ENCODE peak calls at places on chromosome 2, in ten cellular contexts. F, M, W, V, D, Q, R, T, I and C are unnamed samples.

GRCh38 chr2:10792660-10793400 is 19.8 kb downstream of the PDIA6 start:
- DNase-seq in F (no peak), M (no peak), W (peak), V (no peak), D (no peak), Q (peak), R (no peak), T (no peak), I (no peak), C (no peak)

GRCh38 chr2:66426250-66427064 is 8.5 kb upstream of the MEIS1 start:
- DNase-seq in F (peak), M (no peak), W (peak), V (no peak), D (no peak), Q (no peak), R (no peak), T (no peak), I (no peak), C (no peak)

GRCh38 chr2:100606740-100607343 is 44.0 kb downstream of the PDCL3 start:
- DNase-seq in F (no peak), M (peak), W (no peak), V (peak), D (no peak), Q (no peak), R (peak), T (no peak), I (peak), C (no peak)

GRCh38 chr2:159637988-159638501 is 21.7 kb upstream of the BAZ2B start:
- DNase-seq in F (no peak), M (peak), W (no peak), V (no peak), D (no peak), Q (no peak), R (peak), T (peak), I (no peak), C (no peak)

GRCh38 chr2:223416826-223417610 is 185.1 kb downstream of the SCG2 start:
- DNase-seq in F (no peak), M (peak), W (no peak), V (no peak), D (no peak), Q (no peak), R (no peak), T (no peak), I (no peak), C (no peak)

GRCh38 chr2:27303093-27304025 is 4.9 kb downstream of the UCN start:
- DNase-seq in F (no peak), M (peak), W (peak), V (peak), D (no peak), Q (peak), R (peak), T (peak), I (no peak), C (no peak)

GRCh38 chr2:106117882-106118684 is 76.0 kb downstream of the UXS1 start:
- DNase-seq in F (no peak), M (no peak), W (no peak), V (no peak), D (no peak), Q (no peak), R (no peak), T (no peak), I (no peak), C (peak)

GRCh38 chr2:96842600-96842999 is 1.2 kb downstream of the ANKRD23 start:
- DNase-seq in F (no peak), M (no peak), W (no peak), V (no peak), D (no peak), Q (no peak), R (no peak), T (no peak), I (no peak), C (no peak)

GRCh38 chr2:34475141-34475540 is 876.0 kb upstream of the FAM98A start:
- DNase-seq in F (no peak), M (no peak), W (no peak), V (no peak), D (no peak), Q (no peak), R (no peak), T (no peak), I (no peak), C (no peak)

GRCh38 chr2:225740086-225740485 is 340.6 kb downstream of the NYAP2 start:
- DNase-seq in F (no peak), M (peak), W (no peak), V (no peak), D (no peak), Q (no peak), R (no peak), T (no peak), I (no peak), C (no peak)

GRCh38 chr2:15715596-15715995 is 123.9 kb downstream of the DDX1 start:
- DNase-seq in F (no peak), M (no peak), W (no peak), V (no peak), D (no peak), Q (no peak), R (no peak), T (no peak), I (no peak), C (no peak)

GRCh38 chr2:69358914-69359313 is 28.1 kb downstream of the GFPT1 start:
- DNase-seq in F (no peak), M (no peak), W (no peak), V (no peak), D (no peak), Q (no peak), R (no peak), T (no peak), I (no peak), C (no peak)

GRCh38 chr2:69356471-69356870 is 30.6 kb downstream of the GFPT1 start:
- DNase-seq in F (no peak), M (no peak), W (no peak), V (no peak), D (no peak), Q (no peak), R (no peak), T (no peak), I (no peak), C (no peak)

DNA sequence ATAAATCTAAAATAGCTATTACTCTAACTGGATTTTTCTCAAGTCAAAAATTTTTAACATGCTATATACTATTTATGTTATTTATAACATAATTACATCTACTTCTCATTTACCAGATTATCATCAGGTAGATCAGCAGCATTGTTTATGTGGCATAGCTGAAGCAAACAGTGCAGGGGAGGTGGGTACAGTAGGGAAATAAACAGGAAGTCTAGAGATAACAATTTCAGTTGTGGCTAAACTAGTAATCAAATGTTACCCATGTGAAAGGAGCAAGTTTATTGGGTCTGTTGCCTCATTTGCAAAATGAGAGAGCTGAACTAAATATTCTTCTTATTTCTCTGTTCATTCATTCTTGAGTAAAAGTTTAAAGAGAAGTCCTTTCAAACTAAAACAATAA is 27.7 kb downstream of the GFPT1 start:
- DNase-seq in F (no peak), M (no peak), W (no peak), V (no peak), D (no peak), Q (no peak), R (no peak), T (no peak), I (no peak), C (no peak)
- H3K4me3 ChIP-seq in F (no peak), M (no peak), W (no peak), V (no peak), D (no peak), Q (no peak), R (no peak), T (no peak), I (no peak), C (no peak)

GRCh38 chr2:44922776-44923175 is 18.7 kb upstream of the SIX3 start:
- DNase-seq in F (no peak), M (no peak), W (no peak), V (no peak), D (no peak), Q (no peak), R (no peak), T (no peak), I (no peak), C (no peak)

GRCh38 chr2:44916291-44916690 is 25.2 kb upstream of the SIX3 start:
- DNase-seq in F (no peak), M (no peak), W (no peak), V (no peak), D (no peak), Q (no peak), R (no peak), T (no peak), I (no peak), C (no peak)

GRCh38 chr2:44925561-44926087 is 15.9 kb upstream of the SIX3 start:
- DNase-seq in F (no peak), M (no peak), W (no peak), V (no peak), D (no peak), Q (no peak), R (no peak), T (no peak), I (no peak), C (no peak)

GRCh38 chr2:44918095-44918775 is 23.3 kb upstream of the SIX3 start:
- DNase-seq in F (no peak), M (no peak), W (no peak), V (peak), D (no peak), Q (no peak), R (no peak), T (no peak), I (no peak), C (no peak)

GRCh38 chr2:44920751-44921150 is 20.8 kb upstream of the SIX3 start:
- DNase-seq in F (no peak), M (no peak), W (no peak), V (no peak), D (no peak), Q (peak), R (no peak), T (no peak), I (no peak), C (no peak)
- TF ChIP-seq CTCF in F (no peak), M (peak), W (no peak), V (no peak), D (no peak), Q (peak), R (peak), T (no peak), I (no peak), C (no peak)

GRCh38 chr2:209390839-209391238 is 33.0 kb upstream of the MAP2 start:
- DNase-seq in F (no peak), M (no peak), W (no peak), V (no peak), D (no peak), Q (no peak), R (no peak), T (no peak), I (no peak), C (no peak)

GRCh38 chr2:209388416-209389037 is 35.3 kb upstream of the MAP2 start:
- DNase-seq in F (no peak), M (no peak), W (no peak), V (no peak), D (no peak), Q (no peak), R (no peak), T (no peak), I (no peak), C (no peak)

GRCh38 chr2:209389124-209389523 is 34.7 kb upstream of the MAP2 start:
- DNase-seq in F (no peak), M (no peak), W (no peak), V (no peak), D (no peak), Q (no peak), R (no peak), T (no peak), I (no peak), C (no peak)

GRCh38 chr2:209383212-209383611 is 40.6 kb upstream of the MAP2 start:
- DNase-seq in F (no peak), M (peak), W (no peak), V (peak), D (no peak), Q (no peak), R (peak), T (no peak), I (no peak), C (no peak)

GRCh38 chr2:209387389-209387788 is 36.5 kb upstream of the MAP2 start:
- DNase-seq in F (peak), M (no peak), W (peak), V (no peak), D (no peak), Q (no peak), R (no peak), T (no peak), I (no peak), C (no peak)
- H3K4me3 ChIP-seq in F (no peak), M (no peak), W (no peak), V (no peak), D (no peak), Q (no peak), R (no peak), T (no peak), I (no peak), C (no peak)

DNA sequence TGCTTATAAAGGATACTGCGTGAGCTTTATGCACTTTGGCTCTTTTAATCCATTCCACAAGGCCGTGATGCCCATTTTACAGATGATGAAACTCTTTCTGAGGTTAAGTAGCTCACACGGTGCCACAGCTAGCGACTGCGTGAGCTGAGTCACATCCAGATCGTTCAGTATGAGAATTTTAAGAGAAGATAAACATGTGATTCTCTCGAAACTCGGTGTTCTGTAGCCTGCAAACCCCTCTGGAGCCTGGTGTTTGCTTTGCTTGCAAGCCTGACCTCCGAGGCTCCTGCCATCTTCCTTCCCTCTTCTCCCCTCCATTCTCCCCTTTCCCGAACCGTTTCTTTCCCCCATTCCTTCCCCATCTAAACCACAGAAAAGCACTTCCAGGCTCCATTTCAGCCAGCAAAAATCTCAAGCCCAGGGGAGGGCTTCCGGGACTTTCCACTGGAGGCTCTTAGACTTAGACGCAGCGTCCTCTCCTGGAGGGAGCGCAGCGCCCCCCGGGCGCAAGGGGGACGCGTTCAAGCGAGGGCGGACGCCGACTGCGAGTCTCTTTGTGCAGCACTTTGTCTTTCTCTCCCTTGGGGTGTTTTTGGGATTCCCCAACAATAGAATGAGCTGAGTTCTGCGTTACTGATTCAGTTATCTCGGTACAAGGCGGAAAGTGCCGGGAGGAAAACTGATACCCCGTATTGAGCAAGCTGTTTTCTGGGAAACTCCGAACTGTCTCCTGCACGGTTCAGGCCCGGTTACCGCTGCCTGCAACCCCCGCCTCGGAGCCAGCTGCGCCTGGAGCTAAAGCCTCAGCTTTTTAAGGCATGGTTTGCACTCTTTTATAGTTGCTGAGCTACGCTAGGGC is 38.0 kb downstream of the CYP1B1 start:
- DNase-seq in F (no peak), M (peak), W (no peak), V (peak), D (no peak), Q (no peak), R (peak), T (peak), I (no peak), C (no peak)
- TF ChIP-seq CTCF in F (peak), M (peak), W (peak), V (peak), D (no peak), Q (no peak), R (peak), T (peak), I (no peak), C (no peak)

DNA sequence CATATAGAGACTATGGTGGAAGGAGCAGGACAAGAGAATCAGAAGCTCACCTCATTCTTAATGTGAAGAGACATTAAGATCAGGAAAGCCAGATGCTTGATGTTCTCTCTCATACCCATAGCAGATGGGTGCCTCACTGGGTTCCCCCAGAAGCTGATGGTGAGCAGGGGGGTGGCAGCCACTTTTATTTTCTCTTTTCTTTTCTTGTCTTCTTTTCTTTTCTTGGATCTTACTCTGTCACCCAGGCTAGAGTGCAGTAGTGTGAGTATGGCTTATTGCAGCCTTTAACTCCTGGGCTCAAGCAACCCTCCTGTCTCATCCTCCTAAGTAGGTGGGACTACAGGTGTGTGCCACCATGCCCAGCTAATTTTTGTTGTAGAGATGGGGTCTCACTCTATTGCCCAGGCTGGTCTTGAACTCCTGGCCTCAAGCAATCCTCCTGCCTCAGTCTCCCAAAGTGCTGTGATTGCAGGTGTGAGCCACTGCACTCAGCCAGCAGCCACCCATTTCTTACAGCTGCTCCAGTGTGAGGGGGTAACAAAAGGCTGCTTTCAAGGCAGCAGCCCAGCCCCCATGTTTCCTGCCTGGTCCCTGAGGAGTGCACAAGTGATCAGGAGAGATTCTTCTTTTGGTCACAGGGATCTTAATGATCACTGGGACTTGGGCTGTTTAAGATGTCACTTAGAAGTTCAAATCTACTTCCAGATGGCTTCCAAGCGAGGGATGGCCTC is 15.1 kb upstream of the CXCR4 start:
- DNase-seq in F (no peak), M (no peak), W (no peak), V (no peak), D (no peak), Q (no peak), R (no peak), T (no peak), I (no peak), C (peak)
- H3K4me3 ChIP-seq in F (no peak), M (no peak), W (no peak), V (no peak), D (no peak), Q (no peak), R (no peak), T (no peak), I (peak), C (no peak)

DNA sequence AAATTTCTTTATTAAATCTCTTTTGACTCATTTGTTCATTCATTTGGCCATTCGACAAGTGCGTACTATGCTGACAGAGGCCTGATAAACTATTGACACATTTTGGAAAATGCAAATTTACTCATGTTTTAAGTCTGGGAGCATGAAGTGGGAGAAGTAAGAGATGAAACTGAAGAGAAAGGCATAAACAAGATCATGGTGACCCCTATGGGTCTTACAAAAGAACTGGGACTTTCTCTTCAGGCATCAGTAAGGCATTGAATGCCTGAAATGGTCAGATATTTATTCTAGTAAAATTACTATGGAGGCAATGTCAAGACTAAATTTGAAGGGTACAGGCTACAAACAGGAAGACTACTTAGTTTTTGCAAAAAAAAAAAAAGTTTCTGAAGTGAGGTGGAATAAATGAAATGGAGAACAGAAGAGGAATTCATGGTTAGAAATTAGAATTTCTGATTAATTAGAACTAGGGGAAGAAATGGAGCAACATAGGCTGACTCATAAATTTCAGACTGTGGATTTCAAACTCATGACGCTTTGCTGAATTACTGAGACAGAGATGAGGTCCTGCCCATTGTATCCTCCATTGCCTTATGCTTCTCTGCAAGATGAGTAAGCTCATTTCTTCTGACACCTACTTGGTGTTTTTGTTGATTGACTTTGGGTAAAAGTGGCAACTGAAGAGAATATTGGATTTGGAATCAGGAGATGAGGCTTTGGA is 32.7 kb downstream of the VSNL1 start:
- DNase-seq in F (no peak), M (peak), W (no peak), V (no peak), D (no peak), Q (no peak), R (no peak), T (no peak), I (no peak), C (no peak)
- TF ChIP-seq CTCF in F (no peak), M (no peak), W (no peak), V (no peak), D (no peak), Q (peak), R (peak), T (no peak), I (no peak), C (no peak)